ENCODE peak calls at places on chromosomes 1 and 21, in four cellular contexts. Y is upper lobe of right lung, R is psoas muscle, N is Calu3. J is an unnamed sample.

GRCh38 chr21:26154776-26155175 is 15.8 kb downstream of the APP start:
- DNase-seq in Y (no peak), R (no peak), N (no peak), J (no peak)

GRCh38 chr1:202029171-202029665 is 18.8 kb downstream of the ELF3 start:
- DNase-seq in Y (no peak), R (no peak), N (no peak), J (no peak)

GRCh38 chr1:60425528-60425927 is 352.0 kb upstream of the C1orf87 start:
- DNase-seq in Y (no peak), R (no peak), N (no peak), J (no peak)

GRCh38 chr1:78797108-78797781 is 147.6 kb downstream of the IFI44 start:
- DNase-seq in Y (no peak), R (no peak), N (no peak), J (no peak)

GRCh38 chr1:46174448-46175231 is at the start of gene TSPAN1:
- DNase-seq in Y (no peak), R (peak), N (no peak), J (no peak)

GRCh38 chr1:28915036-28915895 is 897 bp downstream of the EPB41 start:
- DNase-seq in Y (no peak), R (no peak), N (peak), J (no peak)

GRCh38 chr1:58618303-58618702 is 41.3 kb upstream of the TACSTD2 start:
- DNase-seq in Y (no peak), R (peak), N (peak), J (no peak)

GRCh38 chr1:91120915-91121314 is 99.1 kb upstream of the ZNF644 start:
- DNase-seq in Y (no peak), R (no peak), N (no peak), J (no peak)

GRCh38 chr1:36953061-36953460 is 81.3 kb downstream of the GRIK3 start:
- DNase-seq in Y (no peak), R (no peak), N (no peak), J (no peak)

GRCh38 chr1:86085741-86086411 is 70.7 kb downstream of the COL24A1 start:
- DNase-seq in Y (no peak), R (no peak), N (no peak), J (no peak)

GRCh38 chr1:196873385-196873784 is 14.5 kb upstream of the CFHR4 start:
- DNase-seq in Y (no peak), R (no peak), N (no peak), J (no peak)

GRCh38 chr1:32071758-32072621 is 749 bp upstream of the TMEM39B start:
- DNase-seq in Y (no peak), R (no peak), N (no peak), J (no peak)

GRCh38 chr1:29227511-29227910 is 3.2 kb downstream of the MECR start:
- DNase-seq in Y (no peak), R (no peak), N (peak), J (no peak)

GRCh38 chr1:40640314-40641076 is 25.0 kb downstream of the RIMS3 start:
- DNase-seq in Y (no peak), R (no peak), N (no peak), J (no peak)

GRCh38 chr1:79037085-79037484 is 30.6 kb upstream of the ADGRL4 start:
- DNase-seq in Y (no peak), R (no peak), N (no peak), J (no peak)

GRCh38 chr1:100530901-100531487 is 6.9 kb upstream of the GPR88 start:
- DNase-seq in Y (no peak), R (peak), N (no peak), J (no peak)

GRCh38 chr1:204456826-204457361 is 37.7 kb downstream of the PIK3C2B start:
- DNase-seq in Y (no peak), R (no peak), N (no peak), J (peak)

GRCh38 chr1:226223786-226224244 is 351 bp downstream of the MIXL1 start:
- DNase-seq in Y (peak), R (no peak), N (peak), J (no peak)

GRCh38 chr1:223708001-223708359 is 4.4 kb upstream of the CAPN2 start:
- DNase-seq in Y (no peak), R (no peak), N (peak), J (no peak)

GRCh38 chr1:223708651-223709268 is 3.6 kb upstream of the CAPN2 start:
- DNase-seq in Y (no peak), R (no peak), N (no peak), J (no peak)

GRCh38 chr1:223711173-223711572 is 1.2 kb upstream of the CAPN2 start:
- DNase-seq in Y (no peak), R (no peak), N (no peak), J (no peak)

GRCh38 chr1:223710179-223711133 is 1.9 kb upstream of the CAPN2 start:
- DNase-seq in Y (no peak), R (no peak), N (no peak), J (no peak)

DNA sequence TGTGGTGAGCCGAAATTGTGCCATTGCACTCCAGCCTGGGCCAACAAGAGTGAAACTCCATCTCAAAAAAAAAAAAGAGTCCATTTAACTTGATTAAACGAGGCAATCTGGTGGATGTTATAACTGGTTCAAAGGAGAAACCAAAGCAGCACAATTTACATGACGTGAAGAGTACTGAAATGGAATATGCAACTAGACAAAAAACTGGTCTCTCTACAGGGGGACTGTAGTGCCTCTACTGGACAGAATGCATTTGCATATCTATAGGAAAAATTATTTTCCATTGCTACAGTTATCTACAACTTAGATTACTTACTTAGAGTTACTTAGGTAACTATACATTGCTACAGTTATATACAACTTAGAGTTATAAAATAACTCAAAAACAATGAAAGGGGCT is 2.7 kb upstream of the CAPN2 start:
- DNase-seq in Y (no peak), R (no peak), N (no peak), J (no peak)
- TF ChIP-seq CTCF in Y (peak), R (peak), N (no peak), J (peak)

DNA sequence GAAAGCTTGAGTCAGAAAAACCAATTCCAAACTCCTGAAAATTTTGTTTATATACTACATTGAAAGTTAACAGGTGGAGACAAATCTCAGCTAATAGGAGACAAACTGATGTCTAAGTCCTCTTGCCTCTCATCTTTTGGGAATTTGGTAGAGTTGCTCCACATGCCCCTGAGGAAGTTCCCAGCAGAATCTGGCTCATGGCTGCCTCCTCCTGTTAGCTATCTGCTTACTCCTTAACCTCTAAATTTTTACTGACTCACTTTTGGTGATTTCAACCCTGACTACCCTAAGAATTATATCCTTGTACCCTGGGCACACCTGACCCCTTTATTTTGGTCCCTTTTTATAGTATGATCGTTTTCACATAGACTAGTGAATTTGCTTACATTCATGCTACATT is 633.7 kb upstream of the USP24 start:
- DNase-seq in Y (no peak), R (no peak), N (no peak), J (no peak)
- TF ChIP-seq CTCF in Y (no peak), R (no peak), N (no peak), J (peak)

GRCh38 chr1:9425859-9426258 is 113.4 kb upstream of the SLC25A33 start:
- DNase-seq in Y (no peak), R (no peak), N (no peak), J (no peak)

GRCh38 chr1:9426291-9426711 is 113.0 kb upstream of the SLC25A33 start:
- DNase-seq in Y (no peak), R (no peak), N (no peak), J (no peak)

GRCh38 chr1:9429369-9429766 is 109.9 kb upstream of the SLC25A33 start:
- DNase-seq in Y (no peak), R (no peak), N (no peak), J (no peak)

GRCh38 chr1:9427388-9427787 is 111.9 kb upstream of the SLC25A33 start:
- DNase-seq in Y (no peak), R (no peak), N (no peak), J (no peak)

GRCh38 chr1:9428601-9429368 is 110.5 kb upstream of the SLC25A33 start:
- DNase-seq in Y (peak), R (peak), N (peak), J (peak)
- TF ChIP-seq CTCF in Y (peak), R (no peak), N (no peak), J (peak)

DNA sequence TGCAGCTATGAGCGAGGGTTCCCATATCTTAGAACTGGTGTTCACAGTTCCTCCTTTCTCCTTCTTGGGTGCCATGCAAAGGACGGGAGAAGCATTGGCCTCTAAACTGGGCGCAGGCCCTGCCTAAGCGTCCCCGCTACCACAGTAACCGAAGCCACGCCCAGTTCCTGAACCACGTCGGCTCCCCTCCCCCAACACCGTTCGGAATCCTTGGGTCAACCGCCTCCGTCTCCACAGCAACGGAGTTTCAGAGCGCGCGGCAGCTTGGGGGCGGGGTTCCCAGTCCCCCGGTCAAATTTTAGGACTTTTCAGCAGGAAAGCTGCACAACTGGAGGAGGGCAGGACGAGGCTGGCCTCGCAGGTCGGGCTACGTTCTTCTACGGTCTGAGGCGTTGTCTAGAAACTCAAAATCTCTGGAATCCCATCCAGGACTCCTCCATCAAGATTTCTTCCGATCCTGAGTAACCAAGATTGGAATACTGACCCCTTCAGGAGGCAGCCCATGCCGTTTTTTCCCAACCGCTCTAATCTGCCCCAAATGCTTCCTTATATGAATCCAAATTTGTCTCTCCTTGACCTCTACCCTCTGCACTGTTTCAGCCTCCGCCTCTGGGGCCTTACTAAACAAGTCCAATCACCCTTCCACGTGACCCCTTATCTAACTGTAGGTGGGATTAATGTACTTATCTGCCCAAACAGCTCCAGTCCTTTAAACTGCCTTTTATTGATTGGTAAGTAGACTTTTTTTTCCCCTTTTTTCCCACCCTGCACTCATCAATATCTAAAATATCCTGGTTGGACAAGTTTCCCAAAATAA is at the start of gene SPAG17:
- DNase-seq in Y (peak), R (peak), N (peak), J (peak)
- TF ChIP-seq CTCF in Y (no peak), R (no peak), N (no peak), J (peak)

GRCh38 chr1:41917835-41918449 is 780 bp downstream of the HIVEP3 start:
- DNase-seq in Y (peak), R (peak), N (peak), J (peak)

GRCh38 chr1:41917051-41917530 is 1.6 kb downstream of the HIVEP3 start:
- DNase-seq in Y (no peak), R (no peak), N (no peak), J (no peak)

GRCh38 chr1:41919764-41920397 is 1.2 kb upstream of the HIVEP3 start:
- DNase-seq in Y (no peak), R (peak), N (peak), J (peak)

GRCh38 chr1:41919131-41919530 is 409 bp upstream of the HIVEP3 start:
- DNase-seq in Y (no peak), R (no peak), N (no peak), J (no peak)

GRCh38 chr1:41918450-41919043 is at the start of gene HIVEP3:
- DNase-seq in Y (no peak), R (no peak), N (no peak), J (no peak)
- TF ChIP-seq CTCF in Y (peak), R (peak), N (no peak), J (peak)

GRCh38 chr1:168134132-168135041 is 2.3 kb downstream of the GPR161 start:
- DNase-seq in Y (no peak), R (no peak), N (no peak), J (no peak)

GRCh38 chr1:168135116-168135981 is 1.4 kb downstream of the GPR161 start:
- DNase-seq in Y (no peak), R (no peak), N (no peak), J (no peak)

GRCh38 chr1:168137515-168137821 is 738 bp upstream of the GPR161 start:
- DNase-seq in Y (no peak), R (no peak), N (no peak), J (no peak)

GRCh38 chr1:168136709-168137514 is at the start of gene GPR161:
- DNase-seq in Y (peak), R (peak), N (peak), J (peak)

DNA sequence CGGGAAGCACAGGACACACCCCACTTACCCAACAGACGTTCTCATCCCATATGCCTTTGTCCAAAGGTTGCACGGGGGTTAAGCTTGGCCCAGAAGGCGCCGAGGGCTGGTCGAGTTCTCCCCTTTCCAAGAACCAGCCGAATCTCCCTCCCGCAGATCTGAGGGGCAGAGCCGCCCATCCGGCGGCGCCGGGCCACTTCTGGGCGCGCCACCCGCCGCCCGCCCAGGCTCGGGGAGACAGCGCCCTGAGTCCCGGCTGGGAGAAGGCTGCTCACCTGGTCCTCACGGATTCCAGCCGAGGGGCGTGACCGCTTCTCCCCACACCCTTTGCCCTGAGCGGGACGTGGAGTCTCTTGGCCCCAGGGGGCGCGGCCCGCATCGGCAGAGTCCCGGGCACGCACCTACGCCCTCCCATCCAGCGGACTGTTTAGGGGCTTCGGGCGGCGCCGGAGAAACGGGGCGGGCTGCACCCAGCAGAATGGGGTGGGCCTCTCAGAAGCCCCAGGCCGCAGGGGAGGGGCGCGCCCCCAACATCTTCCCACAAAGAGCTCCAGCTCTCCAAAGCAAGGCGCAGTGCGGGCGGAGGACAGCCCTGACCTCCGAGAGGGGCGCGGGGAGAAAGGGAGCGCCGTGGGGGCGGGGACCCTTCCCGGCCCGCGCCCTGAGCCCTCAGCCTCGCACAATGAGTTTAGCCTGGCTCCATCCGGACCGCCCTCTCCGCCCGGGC is 585 bp downstream of the GPR161 start:
- DNase-seq in Y (peak), R (peak), N (peak), J (no peak)
- TF ChIP-seq CTCF in Y (no peak), R (no peak), N (no peak), J (no peak)

GRCh38 chr1:23168462-23169218 is at the start of gene LUZP1:
- DNase-seq in Y (peak), R (peak), N (peak), J (peak)
- TF ChIP-seq CTCF in Y (no peak), R (no peak), N (no peak), J (no peak)

DNA sequence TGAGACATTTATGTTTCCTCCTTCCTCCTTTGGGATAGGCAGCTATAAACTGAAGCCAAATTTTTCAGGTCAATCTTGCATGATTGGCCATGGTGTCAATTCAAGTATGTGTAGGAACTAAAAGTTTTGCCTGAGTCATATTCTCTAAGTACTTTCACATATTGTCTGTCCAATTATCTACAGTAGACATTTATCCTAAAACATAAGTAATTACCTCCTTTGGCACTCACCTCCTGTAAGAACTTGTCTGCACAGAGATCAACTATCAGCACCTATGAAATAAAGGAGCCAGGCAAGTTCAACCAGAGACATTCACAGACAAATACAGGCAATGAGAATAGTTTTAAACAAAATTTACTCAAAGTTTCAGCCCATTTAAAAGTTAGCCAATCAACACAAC is 14.2 kb upstream of the BCAS2 start:
- DNase-seq in Y (no peak), R (no peak), N (no peak), J (no peak)
- TF ChIP-seq CTCF in Y (no peak), R (no peak), N (no peak), J (no peak)

DNA sequence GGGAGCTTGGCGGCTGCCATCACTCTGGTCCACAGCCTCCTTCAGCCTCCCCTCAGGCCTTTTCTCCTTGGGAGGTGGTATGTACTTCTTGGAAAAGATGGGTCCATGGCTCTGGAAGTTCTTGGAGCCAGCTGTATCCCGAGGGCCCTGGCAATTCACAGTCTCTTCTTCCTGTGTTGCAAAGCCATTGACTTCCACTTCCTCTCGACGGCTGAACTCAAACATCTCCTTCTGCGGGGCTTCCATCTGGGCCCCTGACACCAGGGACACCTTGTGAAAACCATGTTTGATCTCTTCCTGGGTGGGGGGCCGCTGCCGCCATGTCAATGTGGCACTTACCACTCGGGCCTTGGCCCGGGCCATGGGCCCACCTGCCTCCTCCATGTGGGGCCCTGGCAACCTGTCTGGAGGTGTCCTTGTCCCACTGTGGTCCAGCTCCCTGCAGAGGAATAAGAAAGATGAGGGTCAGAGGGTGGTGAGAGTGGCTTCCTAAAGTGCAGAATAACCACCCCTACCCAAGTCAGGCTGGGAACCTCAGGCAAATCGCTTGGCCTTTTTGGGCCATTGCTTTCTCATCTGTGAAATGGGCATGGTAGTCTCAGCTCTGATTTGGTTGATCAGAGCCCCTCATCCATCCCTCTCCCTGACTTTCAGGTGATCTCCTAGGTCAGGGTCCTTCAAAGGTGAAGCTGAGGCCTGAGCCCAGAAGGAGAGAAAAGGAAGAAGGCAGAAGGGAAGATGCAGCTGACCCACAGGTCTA is 7.5 kb downstream of the CRYBG2 start:
- DNase-seq in Y (no peak), R (no peak), N (no peak), J (no peak)
- TF ChIP-seq CTCF in Y (no peak), R (no peak), N (no peak), J (no peak)

J was measured in left ventricle myocardium inferior.